ENCODE peak calls at places on chromosome 20, in four cellular contexts. One of them, this sample, is unnamed. For H3K27me3, the result is how much of the 10 kb centered on the place peaks cover.

GRCh38 chr20:1987826-1988225 is 6.0 kb downstream of the PDYN start:
- DNase-seq in suprapubic skin: no peak
- DNase-seq in dorsolateral prefrontal cortex: no peak
- DNase-seq in prostate gland: no peak
- DNase-seq in this sample: no peak

GRCh38 chr20:47501117-47501482 is 587 bp upstream of the NCOA3 start:
- DNase-seq in suprapubic skin: no peak
- DNase-seq in dorsolateral prefrontal cortex: no peak
- DNase-seq in prostate gland: no peak
- DNase-seq in this sample: no peak

GRCh38 chr20:63566395-63567131 is 7.5 kb downstream of the HELZ2 start:
- DNase-seq in suprapubic skin: no peak
- DNase-seq in dorsolateral prefrontal cortex: no peak
- DNase-seq in prostate gland: no peak
- DNase-seq in this sample: no peak

GRCh38 chr20:63943007-63943807 is 13.0 kb downstream of the UCKL1 start:
- DNase-seq in suprapubic skin: no peak
- DNase-seq in dorsolateral prefrontal cortex: no peak
- DNase-seq in prostate gland: no peak
- DNase-seq in this sample: no peak

GRCh38 chr20:56736285-56736857 is 107.3 kb downstream of the TFAP2C start:
- DNase-seq in suprapubic skin: no peak
- DNase-seq in dorsolateral prefrontal cortex: no peak
- DNase-seq in prostate gland: no peak
- DNase-seq in this sample: no peak

GRCh38 chr20:37529214-37529967 is 1.7 kb upstream of the BLCAP start:
- DNase-seq in suprapubic skin: no peak
- DNase-seq in dorsolateral prefrontal cortex: no peak
- DNase-seq in prostate gland: no peak
- DNase-seq in this sample: no peak

GRCh38 chr20:34703573-34704176 is 469 bp upstream of the TP53INP2 start:
- DNase-seq in suprapubic skin: peak
- DNase-seq in dorsolateral prefrontal cortex: peak
- DNase-seq in prostate gland: peak
- DNase-seq in this sample: peak

GRCh38 chr20:61728326-61728725 is 337.4 kb downstream of the TAF4 start:
- DNase-seq in suprapubic skin: no peak
- DNase-seq in dorsolateral prefrontal cortex: no peak
- DNase-seq in prostate gland: no peak
- DNase-seq in this sample: no peak

GRCh38 chr20:57698191-57698866 is 11.5 kb downstream of the PMEPA1 start:
- DNase-seq in suprapubic skin: no peak
- DNase-seq in dorsolateral prefrontal cortex: no peak
- DNase-seq in prostate gland: no peak
- DNase-seq in this sample: no peak

GRCh38 chr20:37929366-37930014 is 26.6 kb downstream of the VSTM2L start:
- DNase-seq in suprapubic skin: no peak
- DNase-seq in dorsolateral prefrontal cortex: no peak
- DNase-seq in prostate gland: no peak
- DNase-seq in this sample: no peak

DNA sequence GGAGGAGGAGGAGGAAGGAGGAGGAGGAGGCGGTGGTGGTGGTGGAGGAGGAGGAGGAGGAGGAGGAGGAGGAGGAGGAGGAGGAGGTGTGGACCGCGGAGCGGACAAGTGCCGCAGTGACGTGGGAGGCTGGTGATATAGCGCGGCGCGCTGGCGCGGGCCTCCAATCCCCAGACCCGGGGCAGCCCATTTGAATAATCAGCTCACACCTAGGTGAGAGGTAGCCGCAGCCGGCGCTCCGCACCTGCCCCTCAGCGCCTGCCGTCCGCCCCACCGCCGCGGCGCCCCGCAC is 204 bp upstream of the FOXA2 start:
- DNase-seq in suprapubic skin: no peak
- DNase-seq in dorsolateral prefrontal cortex: no peak
- DNase-seq in prostate gland: no peak
- DNase-seq in this sample: no peak
- H3K27me3 ChIP-seq in suprapubic skin: half or more
- H3K27me3 ChIP-seq in dorsolateral prefrontal cortex: half or more
- H3K27me3 ChIP-seq in prostate gland: under half
- H3K27me3 ChIP-seq in this sample: under half

DNA sequence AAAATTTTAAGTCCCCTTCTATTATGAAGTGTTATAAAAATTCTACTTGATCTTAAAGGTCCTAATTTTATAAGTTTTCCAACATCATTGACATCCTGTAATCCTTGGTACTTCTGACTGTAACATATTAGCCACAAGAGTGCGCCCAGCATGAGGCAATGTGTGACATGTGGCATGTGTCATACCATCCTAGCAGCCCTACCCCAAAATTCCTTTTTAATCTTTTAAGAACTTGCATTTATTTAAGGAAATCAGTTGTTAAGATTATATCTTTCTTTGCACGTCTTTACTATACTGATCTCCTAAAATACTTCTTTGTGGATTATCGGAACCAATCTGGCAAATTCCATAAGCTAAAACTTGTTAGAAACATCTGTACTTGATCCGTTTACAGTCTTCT is 167.1 kb upstream of the SLC24A3 start:
- DNase-seq in suprapubic skin: no peak
- DNase-seq in dorsolateral prefrontal cortex: no peak
- DNase-seq in prostate gland: no peak
- DNase-seq in this sample: no peak
- TF ChIP-seq CTCF in suprapubic skin: no peak
- TF ChIP-seq CTCF in dorsolateral prefrontal cortex: no peak
- TF ChIP-seq CTCF in prostate gland: no peak
- TF ChIP-seq CTCF in this sample: no peak

DNA sequence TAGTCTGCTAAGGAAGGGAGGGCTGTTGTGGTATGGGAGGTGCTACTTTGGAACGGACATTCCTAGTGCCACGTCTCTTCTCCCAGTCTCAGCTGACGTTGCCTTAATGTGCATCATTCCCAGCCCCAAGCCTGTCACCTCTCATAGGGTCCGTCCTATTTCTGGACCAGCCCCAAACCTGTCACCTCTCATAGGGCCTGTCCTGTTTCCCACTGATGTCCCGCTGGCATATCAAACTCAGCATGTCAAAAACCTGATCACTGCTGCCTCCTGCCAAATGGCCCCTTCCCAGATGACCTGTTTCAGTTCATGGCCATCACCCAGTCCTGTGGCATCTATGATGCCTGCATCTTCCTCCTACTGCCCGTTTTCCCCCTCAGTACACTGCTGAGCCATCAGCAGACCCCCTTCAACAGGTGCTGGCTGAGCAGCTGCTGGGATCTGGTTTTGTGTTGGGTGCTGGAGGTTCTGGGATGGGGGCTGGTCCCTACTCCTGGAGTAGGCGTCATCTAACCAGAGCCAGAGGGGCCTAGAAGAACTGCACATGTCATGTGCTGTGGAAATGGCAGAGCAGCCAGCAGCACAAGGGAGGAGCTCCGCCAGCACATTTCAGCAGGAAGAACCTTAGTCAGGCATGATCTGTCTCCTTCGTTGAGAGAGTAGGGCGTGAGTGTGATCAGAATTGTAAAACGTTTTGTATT is 3.3 kb downstream of the ENTPD6 start:
- DNase-seq in suprapubic skin: peak
- DNase-seq in dorsolateral prefrontal cortex: no peak
- DNase-seq in prostate gland: no peak
- DNase-seq in this sample: no peak
- H3K27ac ChIP-seq in suprapubic skin: no peak
- H3K27ac ChIP-seq in dorsolateral prefrontal cortex: no peak
- H3K27ac ChIP-seq in prostate gland: peak
- H3K27ac ChIP-seq in this sample: no peak

GRCh38 chr20:59863058-59863457 is 70.4 kb downstream of the SYCP2 start:
- DNase-seq in suprapubic skin: no peak
- DNase-seq in dorsolateral prefrontal cortex: no peak
- DNase-seq in prostate gland: no peak
- DNase-seq in this sample: no peak

GRCh38 chr20:59861389-59861788 is 72.0 kb downstream of the SYCP2 start:
- DNase-seq in suprapubic skin: no peak
- DNase-seq in dorsolateral prefrontal cortex: no peak
- DNase-seq in prostate gland: no peak
- DNase-seq in this sample: no peak

GRCh38 chr20:59858425-59858824 is 75.0 kb downstream of the SYCP2 start:
- DNase-seq in suprapubic skin: no peak
- DNase-seq in dorsolateral prefrontal cortex: no peak
- DNase-seq in prostate gland: no peak
- DNase-seq in this sample: no peak

GRCh38 chr20:59857951-59858350 is 75.5 kb downstream of the SYCP2 start:
- DNase-seq in suprapubic skin: no peak
- DNase-seq in dorsolateral prefrontal cortex: no peak
- DNase-seq in prostate gland: no peak
- DNase-seq in this sample: no peak
- H3K27me3 ChIP-seq in suprapubic skin: under half
- H3K27me3 ChIP-seq in dorsolateral prefrontal cortex: under half
- H3K27me3 ChIP-seq in prostate gland: under half
- H3K27me3 ChIP-seq in this sample: under half

GRCh38 chr20:9514461-9515210 is at the start of gene LAMP5:
- DNase-seq in suprapubic skin: no peak
- DNase-seq in dorsolateral prefrontal cortex: no peak
- DNase-seq in prostate gland: no peak
- DNase-seq in this sample: no peak

GRCh38 chr20:9517297-9518134 is 3.1 kb downstream of the LAMP5 start:
- DNase-seq in suprapubic skin: no peak
- DNase-seq in dorsolateral prefrontal cortex: no peak
- DNase-seq in prostate gland: no peak
- DNase-seq in this sample: no peak

GRCh38 chr20:9515761-9516657 is 1.6 kb downstream of the LAMP5 start:
- DNase-seq in suprapubic skin: no peak
- DNase-seq in dorsolateral prefrontal cortex: no peak
- DNase-seq in prostate gland: peak
- DNase-seq in this sample: no peak

GRCh38 chr20:9515211-9515580 is 806 bp downstream of the LAMP5 start:
- DNase-seq in suprapubic skin: no peak
- DNase-seq in dorsolateral prefrontal cortex: no peak
- DNase-seq in prostate gland: no peak
- DNase-seq in this sample: no peak

DNA sequence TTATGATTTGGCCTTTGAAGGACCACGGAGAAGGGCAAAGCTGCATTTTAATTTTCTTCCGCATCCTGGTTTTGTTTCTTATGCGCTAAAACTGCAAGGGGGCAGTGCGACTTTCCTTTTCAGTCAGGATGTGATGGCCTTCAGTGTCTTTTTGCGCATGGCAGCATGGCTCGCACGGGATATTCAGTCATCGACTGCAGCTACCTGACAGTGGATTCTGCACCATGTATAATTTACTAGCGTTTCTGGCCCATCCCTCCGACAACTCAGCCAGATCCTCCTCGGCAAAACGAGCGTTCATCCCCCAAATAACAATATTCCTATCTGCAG is 2.2 kb downstream of the LAMP5 start:
- DNase-seq in suprapubic skin: no peak
- DNase-seq in dorsolateral prefrontal cortex: no peak
- DNase-seq in prostate gland: no peak
- DNase-seq in this sample: no peak
- TF ChIP-seq CTCF in suprapubic skin: no peak
- TF ChIP-seq CTCF in dorsolateral prefrontal cortex: no peak
- TF ChIP-seq CTCF in prostate gland: no peak
- TF ChIP-seq CTCF in this sample: no peak